ENCODE peak calls at places on chromosomes 2 and 18, in ten cellular contexts. One of them, this sample, is unnamed.

GRCh38 chr18:73545497-73545896 is 602.1 kb downstream of the FBXO15 start:
- DNase-seq in activated CD8-positive, alpha-beta memory T cell treated with anti-CD3 and anti-CD28 coated beads for 48 hours: no peak
- DNase-seq in activated CD4-positive, alpha-beta memory T cell treated with anti-CD3 and anti-CD28 coated beads, Interleukin-2, amount 10 ng/mL, durations not matched to agents 7 days and 5 days: no peak
- DNase-seq in RPMI7951: no peak
- DNase-seq in central memory CD4-positive, alpha-beta T cell: no peak
- DNase-seq in endothelial cell: no peak
- DNase-seq in C1 segment of cervical spinal cord: no peak
- DNase-seq in MCF 10A: no peak
- DNase-seq in stimulated activated CD8-positive, alpha-beta memory T cell treated with anti-CD3 and anti-CD28 coated beads, Interleukin-15, amount 100 ng/mL, for 1 hour: no peak
- DNase-seq in NCI-H1105 treated with DMSO at 0.1 percent for 48 hours: no peak
- DNase-seq in this sample: no peak

GRCh38 chr2:187912956-187913355 is 358.7 kb upstream of the TFPI start:
- DNase-seq in activated CD8-positive, alpha-beta memory T cell treated with anti-CD3 and anti-CD28 coated beads for 48 hours: no peak
- DNase-seq in activated CD4-positive, alpha-beta memory T cell treated with anti-CD3 and anti-CD28 coated beads, Interleukin-2, amount 10 ng/mL, durations not matched to agents 7 days and 5 days: no peak
- DNase-seq in RPMI7951: no peak
- DNase-seq in central memory CD4-positive, alpha-beta T cell: no peak
- DNase-seq in endothelial cell: no peak
- DNase-seq in C1 segment of cervical spinal cord: no peak
- DNase-seq in MCF 10A: peak
- DNase-seq in stimulated activated CD8-positive, alpha-beta memory T cell treated with anti-CD3 and anti-CD28 coated beads, Interleukin-15, amount 100 ng/mL, for 1 hour: no peak
- DNase-seq in NCI-H1105 treated with DMSO at 0.1 percent for 48 hours: no peak
- DNase-seq in this sample: no peak

GRCh38 chr2:1788478-1788959 is 44.2 kb upstream of the PXDN start:
- DNase-seq in activated CD8-positive, alpha-beta memory T cell treated with anti-CD3 and anti-CD28 coated beads for 48 hours: no peak
- DNase-seq in activated CD4-positive, alpha-beta memory T cell treated with anti-CD3 and anti-CD28 coated beads, Interleukin-2, amount 10 ng/mL, durations not matched to agents 7 days and 5 days: no peak
- DNase-seq in RPMI7951: no peak
- DNase-seq in central memory CD4-positive, alpha-beta T cell: no peak
- DNase-seq in endothelial cell: no peak
- DNase-seq in C1 segment of cervical spinal cord: no peak
- DNase-seq in MCF 10A: no peak
- DNase-seq in stimulated activated CD8-positive, alpha-beta memory T cell treated with anti-CD3 and anti-CD28 coated beads, Interleukin-15, amount 100 ng/mL, for 1 hour: no peak
- DNase-seq in NCI-H1105 treated with DMSO at 0.1 percent for 48 hours: no peak
- DNase-seq in this sample: no peak

GRCh38 chr2:70922591-70923234 is 13.0 kb upstream of the ATP6V1B1 start:
- DNase-seq in activated CD8-positive, alpha-beta memory T cell treated with anti-CD3 and anti-CD28 coated beads for 48 hours: no peak
- DNase-seq in activated CD4-positive, alpha-beta memory T cell treated with anti-CD3 and anti-CD28 coated beads, Interleukin-2, amount 10 ng/mL, durations not matched to agents 7 days and 5 days: no peak
- DNase-seq in RPMI7951: no peak
- DNase-seq in central memory CD4-positive, alpha-beta T cell: no peak
- DNase-seq in endothelial cell: no peak
- DNase-seq in C1 segment of cervical spinal cord: no peak
- DNase-seq in MCF 10A: no peak
- DNase-seq in stimulated activated CD8-positive, alpha-beta memory T cell treated with anti-CD3 and anti-CD28 coated beads, Interleukin-15, amount 100 ng/mL, for 1 hour: no peak
- DNase-seq in NCI-H1105 treated with DMSO at 0.1 percent for 48 hours: no peak
- DNase-seq in this sample: no peak

GRCh38 chr2:231222318-231223000 is 24.0 kb downstream of the ARMC9 start:
- DNase-seq in activated CD8-positive, alpha-beta memory T cell treated with anti-CD3 and anti-CD28 coated beads for 48 hours: no peak
- DNase-seq in activated CD4-positive, alpha-beta memory T cell treated with anti-CD3 and anti-CD28 coated beads, Interleukin-2, amount 10 ng/mL, durations not matched to agents 7 days and 5 days: no peak
- DNase-seq in RPMI7951: peak
- DNase-seq in central memory CD4-positive, alpha-beta T cell: no peak
- DNase-seq in endothelial cell: no peak
- DNase-seq in C1 segment of cervical spinal cord: no peak
- DNase-seq in MCF 10A: no peak
- DNase-seq in stimulated activated CD8-positive, alpha-beta memory T cell treated with anti-CD3 and anti-CD28 coated beads, Interleukin-15, amount 100 ng/mL, for 1 hour: no peak
- DNase-seq in NCI-H1105 treated with DMSO at 0.1 percent for 48 hours: no peak
- DNase-seq in this sample: no peak

GRCh38 chr2:213015387-213016165 is 135.8 kb downstream of the IKZF2 start:
- DNase-seq in activated CD8-positive, alpha-beta memory T cell treated with anti-CD3 and anti-CD28 coated beads for 48 hours: peak
- DNase-seq in activated CD4-positive, alpha-beta memory T cell treated with anti-CD3 and anti-CD28 coated beads, Interleukin-2, amount 10 ng/mL, durations not matched to agents 7 days and 5 days: peak
- DNase-seq in RPMI7951: no peak
- DNase-seq in central memory CD4-positive, alpha-beta T cell: no peak
- DNase-seq in endothelial cell: no peak
- DNase-seq in C1 segment of cervical spinal cord: no peak
- DNase-seq in MCF 10A: no peak
- DNase-seq in stimulated activated CD8-positive, alpha-beta memory T cell treated with anti-CD3 and anti-CD28 coated beads, Interleukin-15, amount 100 ng/mL, for 1 hour: no peak
- DNase-seq in NCI-H1105 treated with DMSO at 0.1 percent for 48 hours: no peak
- DNase-seq in this sample: peak

GRCh38 chr18:21257383-21257782 is 15.4 kb downstream of the GREB1L start:
- DNase-seq in activated CD8-positive, alpha-beta memory T cell treated with anti-CD3 and anti-CD28 coated beads for 48 hours: no peak
- DNase-seq in activated CD4-positive, alpha-beta memory T cell treated with anti-CD3 and anti-CD28 coated beads, Interleukin-2, amount 10 ng/mL, durations not matched to agents 7 days and 5 days: no peak
- DNase-seq in RPMI7951: no peak
- DNase-seq in central memory CD4-positive, alpha-beta T cell: no peak
- DNase-seq in endothelial cell: no peak
- DNase-seq in C1 segment of cervical spinal cord: no peak
- DNase-seq in MCF 10A: no peak
- DNase-seq in stimulated activated CD8-positive, alpha-beta memory T cell treated with anti-CD3 and anti-CD28 coated beads, Interleukin-15, amount 100 ng/mL, for 1 hour: no peak
- DNase-seq in NCI-H1105 treated with DMSO at 0.1 percent for 48 hours: no peak
- DNase-seq in this sample: no peak

GRCh38 chr2:181953773-181954537 is 31.7 kb upstream of the PPP1R1C start:
- DNase-seq in activated CD8-positive, alpha-beta memory T cell treated with anti-CD3 and anti-CD28 coated beads for 48 hours: peak
- DNase-seq in activated CD4-positive, alpha-beta memory T cell treated with anti-CD3 and anti-CD28 coated beads, Interleukin-2, amount 10 ng/mL, durations not matched to agents 7 days and 5 days: peak
- DNase-seq in RPMI7951: peak
- DNase-seq in central memory CD4-positive, alpha-beta T cell: peak
- DNase-seq in endothelial cell: peak
- DNase-seq in C1 segment of cervical spinal cord: peak
- DNase-seq in MCF 10A: no peak
- DNase-seq in stimulated activated CD8-positive, alpha-beta memory T cell treated with anti-CD3 and anti-CD28 coated beads, Interleukin-15, amount 100 ng/mL, for 1 hour: peak
- DNase-seq in NCI-H1105 treated with DMSO at 0.1 percent for 48 hours: no peak
- DNase-seq in this sample: peak

GRCh38 chr2:219417374-219417773 is 803 bp upstream of the DES start:
- DNase-seq in activated CD8-positive, alpha-beta memory T cell treated with anti-CD3 and anti-CD28 coated beads for 48 hours: no peak
- DNase-seq in activated CD4-positive, alpha-beta memory T cell treated with anti-CD3 and anti-CD28 coated beads, Interleukin-2, amount 10 ng/mL, durations not matched to agents 7 days and 5 days: no peak
- DNase-seq in RPMI7951: no peak
- DNase-seq in central memory CD4-positive, alpha-beta T cell: no peak
- DNase-seq in endothelial cell: no peak
- DNase-seq in C1 segment of cervical spinal cord: no peak
- DNase-seq in MCF 10A: no peak
- DNase-seq in stimulated activated CD8-positive, alpha-beta memory T cell treated with anti-CD3 and anti-CD28 coated beads, Interleukin-15, amount 100 ng/mL, for 1 hour: no peak
- DNase-seq in NCI-H1105 treated with DMSO at 0.1 percent for 48 hours: no peak
- DNase-seq in this sample: no peak

GRCh38 chr2:46815121-46815802 is 100.3 kb downstream of the MCFD2 start:
- DNase-seq in activated CD8-positive, alpha-beta memory T cell treated with anti-CD3 and anti-CD28 coated beads for 48 hours: no peak
- DNase-seq in activated CD4-positive, alpha-beta memory T cell treated with anti-CD3 and anti-CD28 coated beads, Interleukin-2, amount 10 ng/mL, durations not matched to agents 7 days and 5 days: no peak
- DNase-seq in RPMI7951: peak
- DNase-seq in central memory CD4-positive, alpha-beta T cell: no peak
- DNase-seq in endothelial cell: no peak
- DNase-seq in C1 segment of cervical spinal cord: no peak
- DNase-seq in MCF 10A: no peak
- DNase-seq in stimulated activated CD8-positive, alpha-beta memory T cell treated with anti-CD3 and anti-CD28 coated beads, Interleukin-15, amount 100 ng/mL, for 1 hour: no peak
- DNase-seq in NCI-H1105 treated with DMSO at 0.1 percent for 48 hours: no peak
- DNase-seq in this sample: no peak

GRCh38 chr18:30903566-30903965 is 139.0 kb downstream of the DSC3 start:
- DNase-seq in activated CD8-positive, alpha-beta memory T cell treated with anti-CD3 and anti-CD28 coated beads for 48 hours: no peak
- DNase-seq in activated CD4-positive, alpha-beta memory T cell treated with anti-CD3 and anti-CD28 coated beads, Interleukin-2, amount 10 ng/mL, durations not matched to agents 7 days and 5 days: no peak
- DNase-seq in RPMI7951: no peak
- DNase-seq in central memory CD4-positive, alpha-beta T cell: no peak
- DNase-seq in endothelial cell: no peak
- DNase-seq in C1 segment of cervical spinal cord: no peak
- DNase-seq in MCF 10A: peak
- DNase-seq in stimulated activated CD8-positive, alpha-beta memory T cell treated with anti-CD3 and anti-CD28 coated beads, Interleukin-15, amount 100 ng/mL, for 1 hour: no peak
- DNase-seq in NCI-H1105 treated with DMSO at 0.1 percent for 48 hours: no peak
- DNase-seq in this sample: no peak

GRCh38 chr2:8219631-8220393 is 462.0 kb upstream of the ID2 start:
- DNase-seq in activated CD8-positive, alpha-beta memory T cell treated with anti-CD3 and anti-CD28 coated beads for 48 hours: no peak
- DNase-seq in activated CD4-positive, alpha-beta memory T cell treated with anti-CD3 and anti-CD28 coated beads, Interleukin-2, amount 10 ng/mL, durations not matched to agents 7 days and 5 days: no peak
- DNase-seq in RPMI7951: peak
- DNase-seq in central memory CD4-positive, alpha-beta T cell: no peak
- DNase-seq in endothelial cell: no peak
- DNase-seq in C1 segment of cervical spinal cord: peak
- DNase-seq in MCF 10A: no peak
- DNase-seq in stimulated activated CD8-positive, alpha-beta memory T cell treated with anti-CD3 and anti-CD28 coated beads, Interleukin-15, amount 100 ng/mL, for 1 hour: no peak
- DNase-seq in NCI-H1105 treated with DMSO at 0.1 percent for 48 hours: no peak
- DNase-seq in this sample: no peak

GRCh38 chr2:233091595-233092375 is 31.6 kb downstream of the INPP5D start:
- DNase-seq in activated CD8-positive, alpha-beta memory T cell treated with anti-CD3 and anti-CD28 coated beads for 48 hours: no peak
- DNase-seq in activated CD4-positive, alpha-beta memory T cell treated with anti-CD3 and anti-CD28 coated beads, Interleukin-2, amount 10 ng/mL, durations not matched to agents 7 days and 5 days: no peak
- DNase-seq in RPMI7951: no peak
- DNase-seq in central memory CD4-positive, alpha-beta T cell: no peak
- DNase-seq in endothelial cell: no peak
- DNase-seq in C1 segment of cervical spinal cord: no peak
- DNase-seq in MCF 10A: no peak
- DNase-seq in stimulated activated CD8-positive, alpha-beta memory T cell treated with anti-CD3 and anti-CD28 coated beads, Interleukin-15, amount 100 ng/mL, for 1 hour: no peak
- DNase-seq in NCI-H1105 treated with DMSO at 0.1 percent for 48 hours: no peak
- DNase-seq in this sample: no peak

GRCh38 chr2:148614332-148615049 is 30.1 kb upstream of the EPC2 start:
- DNase-seq in activated CD8-positive, alpha-beta memory T cell treated with anti-CD3 and anti-CD28 coated beads for 48 hours: no peak
- DNase-seq in activated CD4-positive, alpha-beta memory T cell treated with anti-CD3 and anti-CD28 coated beads, Interleukin-2, amount 10 ng/mL, durations not matched to agents 7 days and 5 days: no peak
- DNase-seq in RPMI7951: peak
- DNase-seq in central memory CD4-positive, alpha-beta T cell: no peak
- DNase-seq in endothelial cell: no peak
- DNase-seq in C1 segment of cervical spinal cord: no peak
- DNase-seq in MCF 10A: peak
- DNase-seq in stimulated activated CD8-positive, alpha-beta memory T cell treated with anti-CD3 and anti-CD28 coated beads, Interleukin-15, amount 100 ng/mL, for 1 hour: no peak
- DNase-seq in NCI-H1105 treated with DMSO at 0.1 percent for 48 hours: no peak
- DNase-seq in this sample: peak

GRCh38 chr2:56167616-56168015 is 16.2 kb upstream of the CCDC85A start:
- DNase-seq in activated CD8-positive, alpha-beta memory T cell treated with anti-CD3 and anti-CD28 coated beads for 48 hours: no peak
- DNase-seq in activated CD4-positive, alpha-beta memory T cell treated with anti-CD3 and anti-CD28 coated beads, Interleukin-2, amount 10 ng/mL, durations not matched to agents 7 days and 5 days: no peak
- DNase-seq in RPMI7951: no peak
- DNase-seq in central memory CD4-positive, alpha-beta T cell: no peak
- DNase-seq in endothelial cell: no peak
- DNase-seq in C1 segment of cervical spinal cord: no peak
- DNase-seq in MCF 10A: peak
- DNase-seq in stimulated activated CD8-positive, alpha-beta memory T cell treated with anti-CD3 and anti-CD28 coated beads, Interleukin-15, amount 100 ng/mL, for 1 hour: no peak
- DNase-seq in NCI-H1105 treated with DMSO at 0.1 percent for 48 hours: peak
- DNase-seq in this sample: no peak

GRCh38 chr2:98607741-98608117 is 583 bp downstream of the COA5 start:
- DNase-seq in activated CD8-positive, alpha-beta memory T cell treated with anti-CD3 and anti-CD28 coated beads for 48 hours: no peak
- DNase-seq in activated CD4-positive, alpha-beta memory T cell treated with anti-CD3 and anti-CD28 coated beads, Interleukin-2, amount 10 ng/mL, durations not matched to agents 7 days and 5 days: no peak
- DNase-seq in RPMI7951: no peak
- DNase-seq in central memory CD4-positive, alpha-beta T cell: no peak
- DNase-seq in endothelial cell: no peak
- DNase-seq in C1 segment of cervical spinal cord: no peak
- DNase-seq in MCF 10A: no peak
- DNase-seq in stimulated activated CD8-positive, alpha-beta memory T cell treated with anti-CD3 and anti-CD28 coated beads, Interleukin-15, amount 100 ng/mL, for 1 hour: no peak
- DNase-seq in NCI-H1105 treated with DMSO at 0.1 percent for 48 hours: no peak
- DNase-seq in this sample: no peak

GRCh38 chr2:211367711-211368110 is 811.3 kb downstream of the CPS1 start:
- DNase-seq in activated CD8-positive, alpha-beta memory T cell treated with anti-CD3 and anti-CD28 coated beads for 48 hours: no peak
- DNase-seq in activated CD4-positive, alpha-beta memory T cell treated with anti-CD3 and anti-CD28 coated beads, Interleukin-2, amount 10 ng/mL, durations not matched to agents 7 days and 5 days: no peak
- DNase-seq in RPMI7951: no peak
- DNase-seq in central memory CD4-positive, alpha-beta T cell: no peak
- DNase-seq in endothelial cell: no peak
- DNase-seq in C1 segment of cervical spinal cord: no peak
- DNase-seq in MCF 10A: peak
- DNase-seq in stimulated activated CD8-positive, alpha-beta memory T cell treated with anti-CD3 and anti-CD28 coated beads, Interleukin-15, amount 100 ng/mL, for 1 hour: no peak
- DNase-seq in NCI-H1105 treated with DMSO at 0.1 percent for 48 hours: no peak
- DNase-seq in this sample: no peak

GRCh38 chr2:106581755-106582430 is 94.7 kb downstream of the CD8B2 start:
- DNase-seq in activated CD8-positive, alpha-beta memory T cell treated with anti-CD3 and anti-CD28 coated beads for 48 hours: peak
- DNase-seq in activated CD4-positive, alpha-beta memory T cell treated with anti-CD3 and anti-CD28 coated beads, Interleukin-2, amount 10 ng/mL, durations not matched to agents 7 days and 5 days: peak
- DNase-seq in RPMI7951: peak
- DNase-seq in central memory CD4-positive, alpha-beta T cell: peak
- DNase-seq in endothelial cell: peak
- DNase-seq in C1 segment of cervical spinal cord: no peak
- DNase-seq in MCF 10A: peak
- DNase-seq in stimulated activated CD8-positive, alpha-beta memory T cell treated with anti-CD3 and anti-CD28 coated beads, Interleukin-15, amount 100 ng/mL, for 1 hour: no peak
- DNase-seq in NCI-H1105 treated with DMSO at 0.1 percent for 48 hours: peak
- DNase-seq in this sample: peak

GRCh38 chr2:119426801-119427395 is 4.8 kb upstream of the TMEM37 start:
- DNase-seq in activated CD8-positive, alpha-beta memory T cell treated with anti-CD3 and anti-CD28 coated beads for 48 hours: no peak
- DNase-seq in activated CD4-positive, alpha-beta memory T cell treated with anti-CD3 and anti-CD28 coated beads, Interleukin-2, amount 10 ng/mL, durations not matched to agents 7 days and 5 days: no peak
- DNase-seq in RPMI7951: no peak
- DNase-seq in central memory CD4-positive, alpha-beta T cell: no peak
- DNase-seq in endothelial cell: no peak
- DNase-seq in C1 segment of cervical spinal cord: no peak
- DNase-seq in MCF 10A: peak
- DNase-seq in stimulated activated CD8-positive, alpha-beta memory T cell treated with anti-CD3 and anti-CD28 coated beads, Interleukin-15, amount 100 ng/mL, for 1 hour: no peak
- DNase-seq in NCI-H1105 treated with DMSO at 0.1 percent for 48 hours: no peak
- DNase-seq in this sample: no peak

GRCh38 chr2:171550613-171551012 is 28.3 kb downstream of the CYBRD1 start:
- DNase-seq in activated CD8-positive, alpha-beta memory T cell treated with anti-CD3 and anti-CD28 coated beads for 48 hours: no peak
- DNase-seq in activated CD4-positive, alpha-beta memory T cell treated with anti-CD3 and anti-CD28 coated beads, Interleukin-2, amount 10 ng/mL, durations not matched to agents 7 days and 5 days: no peak
- DNase-seq in RPMI7951: no peak
- DNase-seq in central memory CD4-positive, alpha-beta T cell: no peak
- DNase-seq in endothelial cell: no peak
- DNase-seq in C1 segment of cervical spinal cord: no peak
- DNase-seq in MCF 10A: no peak
- DNase-seq in stimulated activated CD8-positive, alpha-beta memory T cell treated with anti-CD3 and anti-CD28 coated beads, Interleukin-15, amount 100 ng/mL, for 1 hour: no peak
- DNase-seq in NCI-H1105 treated with DMSO at 0.1 percent for 48 hours: no peak
- DNase-seq in this sample: no peak

GRCh38 chr2:69725706-69726360 is 16.1 kb upstream of the ANXA4 start:
- DNase-seq in activated CD8-positive, alpha-beta memory T cell treated with anti-CD3 and anti-CD28 coated beads for 48 hours: no peak
- DNase-seq in activated CD4-positive, alpha-beta memory T cell treated with anti-CD3 and anti-CD28 coated beads, Interleukin-2, amount 10 ng/mL, durations not matched to agents 7 days and 5 days: no peak
- DNase-seq in RPMI7951: no peak
- DNase-seq in central memory CD4-positive, alpha-beta T cell: no peak
- DNase-seq in endothelial cell: no peak
- DNase-seq in C1 segment of cervical spinal cord: no peak
- DNase-seq in MCF 10A: no peak
- DNase-seq in stimulated activated CD8-positive, alpha-beta memory T cell treated with anti-CD3 and anti-CD28 coated beads, Interleukin-15, amount 100 ng/mL, for 1 hour: no peak
- DNase-seq in NCI-H1105 treated with DMSO at 0.1 percent for 48 hours: no peak
- DNase-seq in this sample: no peak

GRCh38 chr18:48999569-48999968 is 48.8 kb upstream of the SMAD7 start:
- DNase-seq in activated CD8-positive, alpha-beta memory T cell treated with anti-CD3 and anti-CD28 coated beads for 48 hours: no peak
- DNase-seq in activated CD4-positive, alpha-beta memory T cell treated with anti-CD3 and anti-CD28 coated beads, Interleukin-2, amount 10 ng/mL, durations not matched to agents 7 days and 5 days: no peak
- DNase-seq in RPMI7951: no peak
- DNase-seq in central memory CD4-positive, alpha-beta T cell: no peak
- DNase-seq in endothelial cell: no peak
- DNase-seq in C1 segment of cervical spinal cord: no peak
- DNase-seq in MCF 10A: no peak
- DNase-seq in stimulated activated CD8-positive, alpha-beta memory T cell treated with anti-CD3 and anti-CD28 coated beads, Interleukin-15, amount 100 ng/mL, for 1 hour: no peak
- DNase-seq in NCI-H1105 treated with DMSO at 0.1 percent for 48 hours: no peak
- DNase-seq in this sample: no peak

GRCh38 chr2:88350641-88351601 is 101.6 kb downstream of the FOXI3 start:
- DNase-seq in activated CD8-positive, alpha-beta memory T cell treated with anti-CD3 and anti-CD28 coated beads for 48 hours: peak
- DNase-seq in activated CD4-positive, alpha-beta memory T cell treated with anti-CD3 and anti-CD28 coated beads, Interleukin-2, amount 10 ng/mL, durations not matched to agents 7 days and 5 days: peak
- DNase-seq in RPMI7951: peak
- DNase-seq in central memory CD4-positive, alpha-beta T cell: peak
- DNase-seq in endothelial cell: peak
- DNase-seq in C1 segment of cervical spinal cord: no peak
- DNase-seq in MCF 10A: peak
- DNase-seq in stimulated activated CD8-positive, alpha-beta memory T cell treated with anti-CD3 and anti-CD28 coated beads, Interleukin-15, amount 100 ng/mL, for 1 hour: peak
- DNase-seq in NCI-H1105 treated with DMSO at 0.1 percent for 48 hours: no peak
- DNase-seq in this sample: peak

GRCh38 chr2:53130441-53130943 is 637.1 kb upstream of the CHAC2 start:
- DNase-seq in activated CD8-positive, alpha-beta memory T cell treated with anti-CD3 and anti-CD28 coated beads for 48 hours: no peak
- DNase-seq in activated CD4-positive, alpha-beta memory T cell treated with anti-CD3 and anti-CD28 coated beads, Interleukin-2, amount 10 ng/mL, durations not matched to agents 7 days and 5 days: no peak
- DNase-seq in RPMI7951: peak
- DNase-seq in central memory CD4-positive, alpha-beta T cell: no peak
- DNase-seq in endothelial cell: no peak
- DNase-seq in C1 segment of cervical spinal cord: no peak
- DNase-seq in MCF 10A: peak
- DNase-seq in stimulated activated CD8-positive, alpha-beta memory T cell treated with anti-CD3 and anti-CD28 coated beads, Interleukin-15, amount 100 ng/mL, for 1 hour: no peak
- DNase-seq in NCI-H1105 treated with DMSO at 0.1 percent for 48 hours: no peak
- DNase-seq in this sample: no peak

GRCh38 chr2:67309281-67309680 is 87.9 kb upstream of the ETAA1 start:
- DNase-seq in activated CD8-positive, alpha-beta memory T cell treated with anti-CD3 and anti-CD28 coated beads for 48 hours: no peak
- DNase-seq in activated CD4-positive, alpha-beta memory T cell treated with anti-CD3 and anti-CD28 coated beads, Interleukin-2, amount 10 ng/mL, durations not matched to agents 7 days and 5 days: no peak
- DNase-seq in RPMI7951: no peak
- DNase-seq in central memory CD4-positive, alpha-beta T cell: no peak
- DNase-seq in endothelial cell: no peak
- DNase-seq in C1 segment of cervical spinal cord: no peak
- DNase-seq in MCF 10A: no peak
- DNase-seq in stimulated activated CD8-positive, alpha-beta memory T cell treated with anti-CD3 and anti-CD28 coated beads, Interleukin-15, amount 100 ng/mL, for 1 hour: no peak
- DNase-seq in NCI-H1105 treated with DMSO at 0.1 percent for 48 hours: no peak
- DNase-seq in this sample: no peak

GRCh38 chr2:241983571-241984270 is 114.2 kb downstream of the RTP5 start:
- DNase-seq in activated CD8-positive, alpha-beta memory T cell treated with anti-CD3 and anti-CD28 coated beads for 48 hours: no peak
- DNase-seq in activated CD4-positive, alpha-beta memory T cell treated with anti-CD3 and anti-CD28 coated beads, Interleukin-2, amount 10 ng/mL, durations not matched to agents 7 days and 5 days: no peak
- DNase-seq in RPMI7951: no peak
- DNase-seq in central memory CD4-positive, alpha-beta T cell: no peak
- DNase-seq in endothelial cell: no peak
- DNase-seq in C1 segment of cervical spinal cord: no peak
- DNase-seq in MCF 10A: no peak
- DNase-seq in stimulated activated CD8-positive, alpha-beta memory T cell treated with anti-CD3 and anti-CD28 coated beads, Interleukin-15, amount 100 ng/mL, for 1 hour: no peak
- DNase-seq in NCI-H1105 treated with DMSO at 0.1 percent for 48 hours: no peak
- DNase-seq in this sample: no peak

GRCh38 chr2:120691410-120691809 is 44.3 kb upstream of the GLI2 start:
- DNase-seq in activated CD8-positive, alpha-beta memory T cell treated with anti-CD3 and anti-CD28 coated beads for 48 hours: no peak
- DNase-seq in activated CD4-positive, alpha-beta memory T cell treated with anti-CD3 and anti-CD28 coated beads, Interleukin-2, amount 10 ng/mL, durations not matched to agents 7 days and 5 days: no peak
- DNase-seq in RPMI7951: no peak
- DNase-seq in central memory CD4-positive, alpha-beta T cell: no peak
- DNase-seq in endothelial cell: no peak
- DNase-seq in C1 segment of cervical spinal cord: no peak
- DNase-seq in MCF 10A: no peak
- DNase-seq in stimulated activated CD8-positive, alpha-beta memory T cell treated with anti-CD3 and anti-CD28 coated beads, Interleukin-15, amount 100 ng/mL, for 1 hour: no peak
- DNase-seq in NCI-H1105 treated with DMSO at 0.1 percent for 48 hours: peak
- DNase-seq in this sample: no peak

GRCh38 chr2:27078267-27079194 is at the start of gene EMILIN1:
- DNase-seq in activated CD8-positive, alpha-beta memory T cell treated with anti-CD3 and anti-CD28 coated beads for 48 hours: no peak
- DNase-seq in activated CD4-positive, alpha-beta memory T cell treated with anti-CD3 and anti-CD28 coated beads, Interleukin-2, amount 10 ng/mL, durations not matched to agents 7 days and 5 days: no peak
- DNase-seq in RPMI7951: peak
- DNase-seq in central memory CD4-positive, alpha-beta T cell: no peak
- DNase-seq in endothelial cell: no peak
- DNase-seq in C1 segment of cervical spinal cord: no peak
- DNase-seq in MCF 10A: no peak
- DNase-seq in stimulated activated CD8-positive, alpha-beta memory T cell treated with anti-CD3 and anti-CD28 coated beads, Interleukin-15, amount 100 ng/mL, for 1 hour: no peak
- DNase-seq in NCI-H1105 treated with DMSO at 0.1 percent for 48 hours: no peak
- DNase-seq in this sample: no peak

This sample was measured in CD4-positive, CD25-positive, alpha-beta regulatory T cell.